ENCODE peak calls at places on chromosome 7, in six cellular contexts. One of them, this sample, is unnamed.

GRCh38 chr7:40541336-40541735 is 406.5 kb downstream of the SUGCT start:
- DNase-seq in IMR-90: peak; percentile 33
- DNase-seq in astrocyte: peak; percentile 53
- DNase-seq in heart left ventricle: no peak
- DNase-seq in cardiac muscle cell: peak; percentile 82
- DNase-seq in psoas muscle: no peak
- DNase-seq in this sample: peak; percentile 1

GRCh38 chr7:130908345-130909160 is 174.5 kb upstream of the KLF14 start:
- DNase-seq in IMR-90: peak; percentile 49
- DNase-seq in astrocyte: no peak
- DNase-seq in heart left ventricle: no peak
- DNase-seq in cardiac muscle cell: no peak
- DNase-seq in psoas muscle: no peak
- DNase-seq in this sample: no peak

GRCh38 chr7:86914468-86915054 is 144.9 kb downstream of the ELAPOR2 start:
- DNase-seq in IMR-90: peak; percentile 7
- DNase-seq in astrocyte: no peak
- DNase-seq in heart left ventricle: no peak
- DNase-seq in cardiac muscle cell: peak; percentile 46
- DNase-seq in psoas muscle: no peak
- DNase-seq in this sample: no peak

GRCh38 chr7:1252543-1253090 is 19.9 kb downstream of the UNCX start:
- DNase-seq in IMR-90: no peak
- DNase-seq in astrocyte: no peak
- DNase-seq in heart left ventricle: no peak
- DNase-seq in cardiac muscle cell: no peak
- DNase-seq in psoas muscle: peak; percentile 26
- DNase-seq in this sample: no peak

GRCh38 chr7:151542606-151543130 is 23.0 kb upstream of the RHEB start:
- DNase-seq in IMR-90: no peak
- DNase-seq in astrocyte: no peak
- DNase-seq in heart left ventricle: no peak
- DNase-seq in cardiac muscle cell: no peak
- DNase-seq in psoas muscle: no peak
- DNase-seq in this sample: peak; percentile 13

GRCh38 chr7:25075459-25075858 is 49.6 kb downstream of the CYCS start:
- DNase-seq in IMR-90: peak; percentile 8
- DNase-seq in astrocyte: no peak
- DNase-seq in heart left ventricle: no peak
- DNase-seq in cardiac muscle cell: no peak
- DNase-seq in psoas muscle: no peak
- DNase-seq in this sample: peak; percentile 23

GRCh38 chr7:156616269-156617202 is 24.0 kb upstream of the RNF32 start:
- DNase-seq in IMR-90: peak; percentile 4
- DNase-seq in astrocyte: no peak
- DNase-seq in heart left ventricle: no peak
- DNase-seq in cardiac muscle cell: no peak
- DNase-seq in psoas muscle: no peak
- DNase-seq in this sample: no peak

GRCh38 chr7:1842321-1843221 is 172.5 kb downstream of the ELFN1 start:
- DNase-seq in IMR-90: peak; percentile 7
- DNase-seq in astrocyte: no peak
- DNase-seq in heart left ventricle: peak; percentile 28
- DNase-seq in cardiac muscle cell: no peak
- DNase-seq in psoas muscle: peak; percentile 72
- DNase-seq in this sample: no peak

GRCh38 chr7:158811461-158811860 is 17.8 kb downstream of the ESYT2 start:
- DNase-seq in IMR-90: peak; percentile 63
- DNase-seq in astrocyte: peak; percentile 91
- DNase-seq in heart left ventricle: no peak
- DNase-seq in cardiac muscle cell: peak; percentile 85
- DNase-seq in psoas muscle: peak; percentile 72
- DNase-seq in this sample: peak; percentile 79

GRCh38 chr7:27167170-27167505 is 1.8 kb upstream of the HOXA9 start:
- DNase-seq in IMR-90: no peak
- DNase-seq in astrocyte: no peak
- DNase-seq in heart left ventricle: no peak
- DNase-seq in cardiac muscle cell: no peak
- DNase-seq in psoas muscle: peak; percentile 77
- DNase-seq in this sample: no peak

GRCh38 chr7:78151229-78151628 is 352.7 kb downstream of the PHTF2 start:
- DNase-seq in IMR-90: peak; percentile 86
- DNase-seq in astrocyte: peak; percentile 88
- DNase-seq in heart left ventricle: no peak
- DNase-seq in cardiac muscle cell: peak; percentile 53
- DNase-seq in psoas muscle: no peak
- DNase-seq in this sample: peak; percentile 7

GRCh38 chr7:70565723-70566122 is 566.2 kb upstream of the GALNT17 start:
- DNase-seq in IMR-90: no peak
- DNase-seq in astrocyte: no peak
- DNase-seq in heart left ventricle: no peak
- DNase-seq in cardiac muscle cell: no peak
- DNase-seq in psoas muscle: no peak
- DNase-seq in this sample: no peak

GRCh38 chr7:107982918-107983389 is 20.0 kb downstream of the LAMB1 start:
- DNase-seq in IMR-90: peak; percentile 57
- DNase-seq in astrocyte: peak; percentile 62
- DNase-seq in heart left ventricle: no peak
- DNase-seq in cardiac muscle cell: no peak
- DNase-seq in psoas muscle: no peak
- DNase-seq in this sample: peak; percentile 8

GRCh38 chr7:106057962-106058901 is 53.9 kb downstream of the SYPL1 start:
- DNase-seq in IMR-90: no peak
- DNase-seq in astrocyte: no peak
- DNase-seq in heart left ventricle: no peak
- DNase-seq in cardiac muscle cell: no peak
- DNase-seq in psoas muscle: no peak
- DNase-seq in this sample: peak; percentile 92

GRCh38 chr7:80159802-80160201 is 25.2 kb downstream of the GNAI1 start:
- DNase-seq in IMR-90: no peak
- DNase-seq in astrocyte: no peak
- DNase-seq in heart left ventricle: no peak
- DNase-seq in cardiac muscle cell: no peak
- DNase-seq in psoas muscle: no peak
- DNase-seq in this sample: no peak

GRCh38 chr7:78363866-78364265 is 565.3 kb downstream of the PHTF2 start:
- DNase-seq in IMR-90: no peak
- DNase-seq in astrocyte: no peak
- DNase-seq in heart left ventricle: no peak
- DNase-seq in cardiac muscle cell: no peak
- DNase-seq in psoas muscle: no peak
- DNase-seq in this sample: no peak

GRCh38 chr7:112290065-112290464 is 83.6 kb downstream of the ZNF277 start:
- DNase-seq in IMR-90: peak; percentile 48
- DNase-seq in astrocyte: peak; percentile 66
- DNase-seq in heart left ventricle: no peak
- DNase-seq in cardiac muscle cell: peak; percentile 31
- DNase-seq in psoas muscle: no peak
- DNase-seq in this sample: peak; percentile 40

GRCh38 chr7:105647591-105647990 is 66.3 kb upstream of the EFCAB10 start:
- DNase-seq in IMR-90: no peak
- DNase-seq in astrocyte: no peak
- DNase-seq in heart left ventricle: no peak
- DNase-seq in cardiac muscle cell: no peak
- DNase-seq in psoas muscle: no peak
- DNase-seq in this sample: no peak

GRCh38 chr7:46990761-46991160 is 591.1 kb downstream of the TNS3 start:
- DNase-seq in IMR-90: peak; percentile 55
- DNase-seq in astrocyte: peak; percentile 59
- DNase-seq in heart left ventricle: no peak
- DNase-seq in cardiac muscle cell: peak; percentile 6
- DNase-seq in psoas muscle: no peak
- DNase-seq in this sample: no peak

GRCh38 chr7:105719919-105720318 is 138.6 kb upstream of the EFCAB10 start:
- DNase-seq in IMR-90: no peak
- DNase-seq in astrocyte: no peak
- DNase-seq in heart left ventricle: no peak
- DNase-seq in cardiac muscle cell: no peak
- DNase-seq in psoas muscle: no peak
- DNase-seq in this sample: no peak

GRCh38 chr7:85833071-85833470 is 646.2 kb upstream of the SEMA3D start:
- DNase-seq in IMR-90: peak; percentile 11
- DNase-seq in astrocyte: peak; percentile 19
- DNase-seq in heart left ventricle: no peak
- DNase-seq in cardiac muscle cell: peak; percentile 51
- DNase-seq in psoas muscle: no peak
- DNase-seq in this sample: no peak

GRCh38 chr7:87152897-87153641 is 816 bp downstream of the DMTF1 start:
- DNase-seq in IMR-90: peak; percentile 17
- DNase-seq in astrocyte: no peak
- DNase-seq in heart left ventricle: peak; percentile 37
- DNase-seq in cardiac muscle cell: peak; percentile 38
- DNase-seq in psoas muscle: peak; percentile 53
- DNase-seq in this sample: peak; percentile 61

GRCh38 chr7:32154797-32155196 is 84.6 kb upstream of the PDE1C start:
- DNase-seq in IMR-90: peak; percentile 36
- DNase-seq in astrocyte: peak; percentile 25
- DNase-seq in heart left ventricle: peak; percentile 84
- DNase-seq in cardiac muscle cell: peak; percentile 60
- DNase-seq in psoas muscle: peak; percentile 69
- DNase-seq in this sample: no peak

GRCh38 chr7:151817981-151818673 is 58.8 kb downstream of the PRKAG2 start:
- DNase-seq in IMR-90: no peak
- DNase-seq in astrocyte: no peak
- DNase-seq in heart left ventricle: no peak
- DNase-seq in cardiac muscle cell: no peak
- DNase-seq in psoas muscle: no peak
- DNase-seq in this sample: no peak

GRCh38 chr7:95758187-95758586 is 14.2 kb upstream of the DYNC1I1 start:
- DNase-seq in IMR-90: no peak
- DNase-seq in astrocyte: no peak
- DNase-seq in heart left ventricle: no peak
- DNase-seq in cardiac muscle cell: no peak
- DNase-seq in psoas muscle: no peak
- DNase-seq in this sample: no peak

GRCh38 chr7:139453673-139454321 is 29.7 kb downstream of the KLRG2 start:
- DNase-seq in IMR-90: no peak
- DNase-seq in astrocyte: peak; percentile 18
- DNase-seq in heart left ventricle: no peak
- DNase-seq in cardiac muscle cell: peak; percentile 23
- DNase-seq in psoas muscle: no peak
- DNase-seq in this sample: no peak

GRCh38 chr7:23356726-23357125 is 57.6 kb downstream of the MALSU1 start:
- DNase-seq in IMR-90: no peak
- DNase-seq in astrocyte: no peak
- DNase-seq in heart left ventricle: no peak
- DNase-seq in cardiac muscle cell: peak; percentile 38
- DNase-seq in psoas muscle: no peak
- DNase-seq in this sample: no peak

GRCh38 chr7:158024881-158025280 is 562.7 kb downstream of the PTPRN2 start:
- DNase-seq in IMR-90: no peak
- DNase-seq in astrocyte: no peak
- DNase-seq in heart left ventricle: no peak
- DNase-seq in cardiac muscle cell: no peak
- DNase-seq in psoas muscle: no peak
- DNase-seq in this sample: no peak

GRCh38 chr7:22559829-22560489 is 60.0 kb upstream of the STEAP1B start:
- DNase-seq in IMR-90: peak; percentile 86
- DNase-seq in astrocyte: peak; percentile 57
- DNase-seq in heart left ventricle: peak; percentile 80
- DNase-seq in cardiac muscle cell: peak; percentile 90
- DNase-seq in psoas muscle: peak; percentile 75
- DNase-seq in this sample: peak; percentile 64

GRCh38 chr7:116843373-116843772 is 19.0 kb upstream of the CAPZA2 start:
- DNase-seq in IMR-90: no peak
- DNase-seq in astrocyte: no peak
- DNase-seq in heart left ventricle: peak; percentile 25
- DNase-seq in cardiac muscle cell: no peak
- DNase-seq in psoas muscle: no peak
- DNase-seq in this sample: no peak

GRCh38 chr7:129748710-129749109 is 137.2 kb downstream of the NRF1 start:
- DNase-seq in IMR-90: peak; percentile 24
- DNase-seq in astrocyte: no peak
- DNase-seq in heart left ventricle: no peak
- DNase-seq in cardiac muscle cell: peak; percentile 25
- DNase-seq in psoas muscle: no peak
- DNase-seq in this sample: no peak

GRCh38 chr7:40944981-40945585 is 757.8 kb downstream of the INHBA start:
- DNase-seq in IMR-90: no peak
- DNase-seq in astrocyte: no peak
- DNase-seq in heart left ventricle: no peak
- DNase-seq in cardiac muscle cell: no peak
- DNase-seq in psoas muscle: no peak
- DNase-seq in this sample: peak; percentile 66

GRCh38 chr7:23298141-23298851 is 843 bp upstream of the MALSU1 start:
- DNase-seq in IMR-90: peak; percentile 72
- DNase-seq in astrocyte: peak; percentile 73
- DNase-seq in heart left ventricle: no peak
- DNase-seq in cardiac muscle cell: peak; percentile 84
- DNase-seq in psoas muscle: no peak
- DNase-seq in this sample: no peak

GRCh38 chr7:57182031-57182430 is 49.8 kb upstream of the ZNF479 start:
- DNase-seq in IMR-90: no peak
- DNase-seq in astrocyte: no peak
- DNase-seq in heart left ventricle: no peak
- DNase-seq in cardiac muscle cell: no peak
- DNase-seq in psoas muscle: no peak
- DNase-seq in this sample: no peak

GRCh38 chr7:150612925-150613324 is 19.3 kb downstream of the GIMAP6 start:
- DNase-seq in IMR-90: no peak
- DNase-seq in astrocyte: no peak
- DNase-seq in heart left ventricle: no peak
- DNase-seq in cardiac muscle cell: no peak
- DNase-seq in psoas muscle: no peak
- DNase-seq in this sample: no peak

GRCh38 chr7:142842251-142842766 is 12.6 kb upstream of the EPHB6 start:
- DNase-seq in IMR-90: no peak
- DNase-seq in astrocyte: no peak
- DNase-seq in heart left ventricle: no peak
- DNase-seq in cardiac muscle cell: no peak
- DNase-seq in psoas muscle: no peak
- DNase-seq in this sample: no peak
- H3K4me3 ChIP-seq in IMR-90: no peak overlapping the region
- H3K4me3 ChIP-seq in astrocyte: no peak overlapping the region
- H3K4me3 ChIP-seq in heart left ventricle: no peak overlapping the region
- H3K4me3 ChIP-seq in cardiac muscle cell: no peak overlapping the region
- H3K4me3 ChIP-seq in psoas muscle: no peak overlapping the region
- H3K4me3 ChIP-seq in this sample: no peak overlapping the region

GRCh38 chr7:66310620-66311019 is 105.5 kb downstream of the TPST1 start:
- DNase-seq in IMR-90: no peak
- DNase-seq in astrocyte: no peak
- DNase-seq in heart left ventricle: no peak
- DNase-seq in cardiac muscle cell: no peak
- DNase-seq in psoas muscle: no peak
- DNase-seq in this sample: no peak
- H3K36me3 ChIP-seq in IMR-90: peaks cover 3% of the 10 kb centered on the region
- H3K36me3 ChIP-seq in astrocyte: no peaks in the 10 kb centered on the region
- H3K36me3 ChIP-seq in heart left ventricle: no peaks in the 10 kb centered on the region
- H3K36me3 ChIP-seq in cardiac muscle cell: no peaks in the 10 kb centered on the region
- H3K36me3 ChIP-seq in psoas muscle: no peaks in the 10 kb centered on the region
- H3K36me3 ChIP-seq in this sample: no peaks in the 10 kb centered on the region

GRCh38 chr7:141071260-141071854 is 2.5 kb upstream of the TMEM178B start:
- DNase-seq in IMR-90: no peak
- DNase-seq in astrocyte: no peak
- DNase-seq in heart left ventricle: peak; percentile 48
- DNase-seq in cardiac muscle cell: peak; percentile 21
- DNase-seq in psoas muscle: peak; percentile 74
- DNase-seq in this sample: no peak
- TF ChIP-seq CTCF in IMR-90: no peak
- TF ChIP-seq CTCF in astrocyte: no peak
- TF ChIP-seq CTCF in heart left ventricle: no peak
- TF ChIP-seq CTCF in cardiac muscle cell: peak; percentile 6
- TF ChIP-seq CTCF in psoas muscle: no peak
- TF ChIP-seq CTCF in this sample: no peak

GRCh38 chr7:91942312-91942711 is 1.6 kb downstream of the AKAP9 start:
- DNase-seq in IMR-90: no peak
- DNase-seq in astrocyte: no peak
- DNase-seq in heart left ventricle: no peak
- DNase-seq in cardiac muscle cell: no peak
- DNase-seq in psoas muscle: no peak
- DNase-seq in this sample: no peak
- H3K4me3 ChIP-seq in IMR-90: no peak overlapping the region
- H3K4me3 ChIP-seq in astrocyte: peak overlapping the region; percentile 97
- H3K4me3 ChIP-seq in heart left ventricle: peak overlapping the region; percentile 90
- H3K4me3 ChIP-seq in cardiac muscle cell: peak overlapping the region; percentile 56
- H3K4me3 ChIP-seq in psoas muscle: peak overlapping the region; percentile 84
- H3K4me3 ChIP-seq in this sample: no peak overlapping the region

This sample was measured in bronchial epithelial cell.